ENCODE peak calls at places on chromosomes 11 and 22, in seven cellular contexts. K, N, Z, D, X, W and I are unnamed samples.

GRCh38 chr11:93319224-93319839 is 11.2 kb upstream of the DEUP1 start:
- DNase-seq in K (no peak), N (no peak), Z (no peak), D (no peak), X (no peak), W (no peak), I (no peak)

GRCh38 chr11:69442807-69443137 is 38.7 kb upstream of the LINC01488 start:
- DNase-seq in K (no peak), N (no peak), Z (no peak), D (no peak), X (no peak), W (peak), I (no peak)

GRCh38 chr22:24217384-24217783 is 27.5 kb downstream of the GGT5 start:
- DNase-seq in K (no peak), N (no peak), Z (no peak), D (no peak), X (no peak), W (no peak), I (no peak)

GRCh38 chr11:44893250-44894216 is 57.1 kb downstream of the TP53I11 start:
- DNase-seq in K (no peak), N (no peak), Z (no peak), D (no peak), X (peak), W (peak), I (no peak)

GRCh38 chr22:46810856-46811786 is 48.7 kb downstream of the TBC1D22A start:
- DNase-seq in K (no peak), N (peak), Z (peak), D (no peak), X (no peak), W (no peak), I (no peak)

GRCh38 chr22:46156031-46156430 is 5.7 kb downstream of the PPARA start:
- DNase-seq in K (no peak), N (no peak), Z (no peak), D (no peak), X (no peak), W (no peak), I (no peak)

GRCh38 chr11:34492806-34493414 is 20.7 kb downstream of the ELF5 start:
- DNase-seq in K (peak), N (no peak), Z (peak), D (peak), X (no peak), W (peak), I (peak)

GRCh38 chr11:3147257-3147619 is 17.9 kb downstream of the OSBPL5 start:
- DNase-seq in K (no peak), N (no peak), Z (no peak), D (no peak), X (no peak), W (no peak), I (no peak)

GRCh38 chr11:88583232-88583631 is 245.7 kb upstream of the CTSC start:
- DNase-seq in K (no peak), N (no peak), Z (no peak), D (no peak), X (no peak), W (no peak), I (no peak)

GRCh38 chr11:66315921-66316811 is 678 bp downstream of the CD248 start:
- DNase-seq in K (no peak), N (no peak), Z (no peak), D (no peak), X (no peak), W (no peak), I (no peak)

GRCh38 chr11:64628596-64628995 is 37.6 kb downstream of the SLC22A12 start:
- DNase-seq in K (no peak), N (no peak), Z (no peak), D (no peak), X (no peak), W (no peak), I (no peak)

GRCh38 chr11:61579398-61580291 is 1.2 kb downstream of the SYT7 start:
- DNase-seq in K (no peak), N (no peak), Z (peak), D (no peak), X (no peak), W (no peak), I (no peak)

GRCh38 chr11:71330349-71330748 is 78.0 kb upstream of the SHANK2 start:
- DNase-seq in K (no peak), N (no peak), Z (no peak), D (no peak), X (peak), W (no peak), I (no peak)

GRCh38 chr22:39144101-39144815 is 8.2 kb downstream of the CBX7 start:
- DNase-seq in K (peak), N (peak), Z (no peak), D (no peak), X (peak), W (no peak), I (no peak)

GRCh38 chr11:22734628-22735345 is 68.4 kb downstream of the GAS2 start:
- DNase-seq in K (no peak), N (no peak), Z (no peak), D (no peak), X (no peak), W (no peak), I (no peak)

GRCh38 chr22:27573280-27573711 is 228.3 kb downstream of the MN1 start:
- DNase-seq in K (no peak), N (no peak), Z (no peak), D (no peak), X (no peak), W (no peak), I (no peak)

GRCh38 chr11:2926611-2927492 is 2.4 kb downstream of the PHLDA2 start:
- DNase-seq in K (peak), N (no peak), Z (no peak), D (no peak), X (no peak), W (no peak), I (no peak)

GRCh38 chr11:21465920-21466319 is 727.0 kb upstream of the ANO5 start:
- DNase-seq in K (no peak), N (no peak), Z (no peak), D (no peak), X (no peak), W (no peak), I (no peak)

GRCh38 chr11:72224587-72225410 is at the start of gene INPPL1:
- DNase-seq in K (peak), N (no peak), Z (peak), D (no peak), X (peak), W (peak), I (peak)

GRCh38 chr22:43542681-43543521 is 131.1 kb downstream of the MPPED1 start:
- DNase-seq in K (no peak), N (peak), Z (no peak), D (no peak), X (peak), W (no peak), I (no peak)

GRCh38 chr22:19503869-19504268 is 20.3 kb downstream of the CLDN5 start:
- DNase-seq in K (no peak), N (no peak), Z (no peak), D (no peak), X (no peak), W (no peak), I (no peak)

GRCh38 chr11:63551889-63552266 is 11.3 kb downstream of the PLAAT2 start:
- DNase-seq in K (no peak), N (no peak), Z (no peak), D (no peak), X (peak), W (no peak), I (no peak)

GRCh38 chr11:57566035-57566504 is 1.4 kb downstream of the UBE2L6 start:
- DNase-seq in K (peak), N (no peak), Z (no peak), D (no peak), X (no peak), W (no peak), I (no peak)

GRCh38 chr22:37898441-37899181 is 7.5 kb upstream of the MICALL1 start:
- DNase-seq in K (no peak), N (no peak), Z (peak), D (no peak), X (peak), W (no peak), I (peak)

GRCh38 chr11:75428301-75428724 is 4.7 kb downstream of the KLHL35 start:
- DNase-seq in K (peak), N (no peak), Z (no peak), D (no peak), X (peak), W (peak), I (peak)

DNA sequence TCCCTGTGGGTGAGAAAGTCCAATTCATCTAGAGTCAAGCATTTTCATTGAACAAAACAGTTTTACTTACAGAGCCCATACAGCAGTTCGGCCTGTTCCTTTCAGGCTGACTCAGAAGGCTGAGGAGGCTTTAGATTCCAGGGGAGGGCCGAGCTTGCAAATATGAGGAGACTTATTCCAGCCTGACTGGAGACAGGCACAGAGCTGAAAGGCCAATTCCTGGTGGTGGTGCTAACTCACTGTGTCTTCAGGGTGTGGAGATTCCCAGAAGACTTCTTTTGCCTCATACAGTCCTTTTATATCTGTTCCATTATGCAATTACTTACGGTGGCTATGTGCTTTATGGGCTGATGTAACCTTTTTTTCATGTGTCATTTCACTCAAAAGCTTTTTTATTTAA is at the start of gene OR51E2:
- DNase-seq in K (peak), N (no peak), Z (no peak), D (no peak), X (peak), W (no peak), I (no peak)
- TF ChIP-seq POLR2AphosphoS5 in K (peak), N (no peak), Z (no peak), D (no peak), X (peak), W (no peak), I (no peak)

GRCh38 chr22:26050079-26050478 is 119.2 kb upstream of the SEZ6L start:
- DNase-seq in K (no peak), N (no peak), Z (no peak), D (no peak), X (no peak), W (no peak), I (no peak)
- H3K4me3 ChIP-seq in K (no peak), N (no peak), Z (no peak), D (no peak), X (no peak), W (no peak), I (no peak)

GRCh38 chr11:13276852-13277718 is 505 bp upstream of the BMAL1 start:
- DNase-seq in K (peak), N (peak), Z (peak), D (peak), X (peak), W (peak), I (peak)
- TF ChIP-seq POLR2AphosphoS5 in K (peak), N (peak), Z (peak), D (peak), X (peak), W (peak), I (peak)

DNA sequence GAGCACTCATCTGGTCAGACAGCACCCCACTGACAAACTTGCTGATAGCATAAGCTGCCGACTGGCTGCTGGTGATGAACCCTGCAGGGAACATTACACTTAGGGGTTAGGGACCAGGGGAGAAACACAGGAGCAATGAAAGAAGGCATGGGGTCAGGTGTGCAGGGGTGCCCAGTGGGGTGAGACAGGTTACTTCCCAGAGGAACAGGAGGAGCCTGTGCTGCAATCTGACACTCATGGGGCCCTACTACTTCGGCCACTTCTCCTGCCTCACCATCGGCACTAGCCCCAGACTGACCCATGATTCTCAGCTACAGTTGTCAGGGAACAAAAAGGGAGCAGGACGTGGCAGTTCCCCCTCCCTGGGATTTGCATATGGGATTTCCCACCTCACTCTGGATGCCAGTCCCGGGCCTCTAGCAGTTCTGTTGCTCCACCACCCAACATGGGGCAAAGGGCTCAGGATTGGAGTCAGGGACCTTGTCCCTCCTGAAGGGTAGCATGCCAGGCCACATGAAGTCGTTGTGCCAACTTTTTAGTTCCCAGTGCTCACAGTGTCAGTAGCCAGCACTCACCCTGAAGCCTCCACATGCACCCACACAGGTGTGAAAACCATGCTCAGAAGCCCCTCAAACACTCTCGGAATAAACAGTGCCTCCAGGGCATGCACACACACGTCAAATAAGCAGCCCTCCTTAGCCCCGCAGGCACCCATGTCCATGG is 2.2 kb downstream of the SLC37A4 start:
- DNase-seq in K (no peak), N (no peak), Z (no peak), D (no peak), X (no peak), W (no peak), I (no peak)
- H3K4me3 ChIP-seq in K (peak), N (no peak), Z (no peak), D (no peak), X (no peak), W (no peak), I (no peak)

GRCh38 chr11:125179346-125179745 is 14.8 kb downstream of the PKNOX2 start:
- DNase-seq in K (no peak), N (no peak), Z (no peak), D (no peak), X (no peak), W (no peak), I (no peak)

GRCh38 chr11:125180413-125181305 is 16.1 kb downstream of the PKNOX2 start:
- DNase-seq in K (no peak), N (no peak), Z (no peak), D (no peak), X (no peak), W (no peak), I (no peak)

GRCh38 chr11:125176866-125177265 is 12.3 kb downstream of the PKNOX2 start:
- DNase-seq in K (no peak), N (no peak), Z (no peak), D (no peak), X (no peak), W (no peak), I (no peak)

GRCh38 chr11:125182522-125182921 is 18.0 kb downstream of the PKNOX2 start:
- DNase-seq in K (no peak), N (no peak), Z (no peak), D (no peak), X (no peak), W (no peak), I (no peak)

GRCh38 chr11:125179895-125180294 is 15.3 kb downstream of the PKNOX2 start:
- DNase-seq in K (no peak), N (no peak), Z (no peak), D (no peak), X (no peak), W (no peak), I (no peak)
- TF ChIP-seq POLR2AphosphoS5 in K (no peak), N (no peak), Z (no peak), D (no peak), X (no peak), W (no peak), I (no peak)